ENCODE peak calls at places on chromosome 2, in nine cellular contexts. J is endothelial cell; Y is progenitor cell of endocrine pancreas; O is WTC11; W is neural progenitor cell; R is OCI-LY7; D is retinal pigment epithelial cell; P is CD8-positive, alpha-beta T cell; A is heart right ventricle. M is an unnamed sample.

GRCh38 chr2:1887915-1888314 is 143.6 kb upstream of the PXDN start:
- DNase-seq in W (peak), J (no peak), O (no peak), Y (no peak), R (no peak), A (no peak), P (no peak), D (no peak), M (no peak)

GRCh38 chr2:229714736-229715541 is 584 bp upstream of the DNER start:
- DNase-seq in J (peak), Y (peak), O (peak), P (peak), D (no peak), A (peak), R (no peak), W (peak), M (no peak)

GRCh38 chr2:241865957-241866858 is 3.3 kb upstream of the RTP5 start:
- DNase-seq in J (peak), R (no peak), Y (no peak), P (peak), W (peak), O (peak), D (no peak), A (no peak), M (no peak)

GRCh38 chr2:152925540-152926448 is 207.4 kb downstream of the ARL6IP6 start:
- DNase-seq in O (peak), W (peak), A (peak), P (no peak), J (peak), Y (peak), R (peak), D (peak), M (peak)

GRCh38 chr2:235050992-235051351 is 99.2 kb downstream of the SH3BP4 start:
- DNase-seq in R (peak), Y (no peak), P (no peak), O (no peak), D (peak), A (peak), W (peak), J (no peak), M (peak)

GRCh38 chr2:191862371-191862770 is 15.5 kb upstream of the CAVIN2 start:
- DNase-seq in P (no peak), W (no peak), J (no peak), Y (no peak), D (no peak), O (no peak), A (peak), R (no peak), M (no peak)

GRCh38 chr2:120550274-120550673 is 185.4 kb upstream of the GLI2 start:
- DNase-seq in W (no peak), P (no peak), R (no peak), A (no peak), Y (no peak), J (no peak), D (no peak), O (no peak), M (no peak)

GRCh38 chr2:23492337-23492675 is 107.3 kb downstream of the KLHL29 start:
- DNase-seq in W (no peak), O (no peak), D (no peak), Y (no peak), A (no peak), P (no peak), R (no peak), J (no peak), M (no peak)

GRCh38 chr2:101064868-101065549 is 62.9 kb downstream of the RPL31 start:
- DNase-seq in W (no peak), Y (no peak), A (no peak), O (no peak), D (peak), J (no peak), P (no peak), R (no peak), M (no peak)

GRCh38 chr2:120768112-120769048 is 32.7 kb downstream of the GLI2 start:
- DNase-seq in O (peak), P (no peak), W (no peak), R (no peak), A (no peak), Y (no peak), D (no peak), J (no peak), M (peak)

GRCh38 chr2:171241771-171242170 is 81.1 kb upstream of the TLK1 start:
- DNase-seq in W (no peak), P (no peak), D (no peak), Y (no peak), A (no peak), O (no peak), R (no peak), J (no peak), M (no peak)

GRCh38 chr2:15762449-15762848 is 170.8 kb downstream of the DDX1 start:
- DNase-seq in O (no peak), P (no peak), D (no peak), R (no peak), W (no peak), J (no peak), Y (no peak), A (no peak), M (no peak)

GRCh38 chr2:102690012-102690411 is 70.7 kb downstream of the SLC9A2 start:
- DNase-seq in Y (no peak), R (no peak), O (no peak), D (no peak), J (no peak), P (no peak), W (no peak), A (no peak), M (no peak)

GRCh38 chr2:47046271-47046670 is 108.8 kb downstream of the STPG4 start:
- DNase-seq in D (no peak), W (peak), O (no peak), J (no peak), P (no peak), A (no peak), R (no peak), Y (no peak), M (no peak)

GRCh38 chr2:201471732-201472395 is 20.3 kb downstream of the STRADB start:
- DNase-seq in P (no peak), Y (no peak), R (no peak), W (no peak), D (no peak), A (no peak), O (no peak), J (no peak), M (no peak)

GRCh38 chr2:29033656-29034055 is 40.7 kb downstream of the PCARE start:
- DNase-seq in W (no peak), O (no peak), R (no peak), P (no peak), D (no peak), Y (no peak), J (no peak), A (no peak), M (no peak)

GRCh38 chr2:234422242-234422641 is 74.6 kb downstream of the ARL4C start:
- DNase-seq in R (no peak), D (peak), P (no peak), J (no peak), W (no peak), A (no peak), O (no peak), Y (no peak), M (peak)

GRCh38 chr2:72572501-72572900 is 253.3 kb downstream of the EXOC6B start:
- DNase-seq in P (no peak), O (no peak), A (no peak), R (no peak), W (no peak), J (no peak), Y (no peak), D (peak), M (no peak)

GRCh38 chr2:222304737-222305509 is 6.1 kb upstream of the PAX3 start:
- DNase-seq in D (no peak), R (no peak), W (peak), J (no peak), O (no peak), Y (no peak), P (no peak), A (no peak), M (no peak)

GRCh38 chr2:9780368-9781130 is 62.7 kb upstream of the TAF1B start:
- DNase-seq in J (no peak), W (no peak), Y (no peak), D (no peak), O (no peak), R (no peak), P (peak), A (no peak), M (no peak)

GRCh38 chr2:174328309-174329156 is 6.2 kb upstream of the SP9 start:
- DNase-seq in W (peak), A (no peak), P (no peak), O (peak), Y (no peak), J (peak), R (no peak), D (no peak), M (no peak)

GRCh38 chr2:121063471-121063870 is 221.5 kb downstream of the TFCP2L1 start:
- DNase-seq in P (no peak), O (no peak), D (no peak), W (no peak), Y (no peak), R (no peak), A (no peak), J (no peak), M (no peak)

GRCh38 chr2:60045461-60045860 is 508.0 kb downstream of the BCL11A start:
- DNase-seq in J (no peak), W (no peak), O (no peak), Y (no peak), R (no peak), A (no peak), D (no peak), P (no peak), M (no peak)

GRCh38 chr2:20666114-20666363 is 905 bp upstream of the GDF7 start:
- DNase-seq in R (no peak), O (no peak), D (no peak), Y (no peak), W (no peak), P (no peak), J (no peak), A (no peak), M (peak)

GRCh38 chr2:239192456-239192855 is 208.4 kb downstream of the HDAC4 start:
- DNase-seq in J (no peak), Y (no peak), P (no peak), R (no peak), A (peak), D (no peak), W (no peak), O (no peak), M (no peak)

GRCh38 chr2:29460191-29460590 is 345.0 kb downstream of the CLIP4 start:
- DNase-seq in A (no peak), O (no peak), J (no peak), R (no peak), D (no peak), P (no peak), Y (no peak), W (no peak), M (no peak)

GRCh38 chr2:21395366-21395765 is 271.6 kb downstream of the TDRD15 start:
- DNase-seq in J (no peak), O (no peak), A (no peak), D (no peak), R (peak), W (no peak), P (no peak), Y (no peak), M (no peak)

GRCh38 chr2:41400057-41400665 is 647.7 kb upstream of the PKDCC start:
- DNase-seq in A (no peak), J (peak), P (no peak), D (no peak), O (peak), W (peak), R (peak), Y (no peak), M (no peak)

GRCh38 chr2:142989276-142990204 is 112.1 kb downstream of the KYNU start:
- DNase-seq in R (peak), A (no peak), D (peak), Y (no peak), W (peak), P (no peak), O (no peak), J (no peak), M (no peak)

GRCh38 chr2:205197468-205198129 is 484.7 kb upstream of the NRP2 start:
- DNase-seq in A (peak), W (no peak), P (no peak), Y (no peak), R (no peak), O (no peak), J (no peak), D (no peak), M (no peak)

GRCh38 chr2:164189851-164190250 is 431.4 kb downstream of the GRB14 start:
- DNase-seq in J (no peak), R (no peak), W (no peak), Y (no peak), O (no peak), P (no peak), D (no peak), A (no peak), M (no peak)

GRCh38 chr2:85779641-85780315 is 26.0 kb downstream of the ATOH8 start:
- DNase-seq in P (no peak), A (no peak), D (no peak), O (no peak), R (no peak), J (no peak), W (no peak), Y (no peak), M (no peak)

GRCh38 chr2:191222952-191223351 is 22.3 kb upstream of the MYO1B start:
- DNase-seq in Y (no peak), D (no peak), A (peak), W (no peak), J (no peak), P (no peak), R (no peak), O (no peak), M (no peak)

GRCh38 chr2:141906673-141907072 is 224.1 kb downstream of the LRP1B start:
- DNase-seq in P (no peak), W (no peak), J (no peak), R (no peak), A (no peak), D (no peak), O (no peak), Y (no peak), M (no peak)

DNA sequence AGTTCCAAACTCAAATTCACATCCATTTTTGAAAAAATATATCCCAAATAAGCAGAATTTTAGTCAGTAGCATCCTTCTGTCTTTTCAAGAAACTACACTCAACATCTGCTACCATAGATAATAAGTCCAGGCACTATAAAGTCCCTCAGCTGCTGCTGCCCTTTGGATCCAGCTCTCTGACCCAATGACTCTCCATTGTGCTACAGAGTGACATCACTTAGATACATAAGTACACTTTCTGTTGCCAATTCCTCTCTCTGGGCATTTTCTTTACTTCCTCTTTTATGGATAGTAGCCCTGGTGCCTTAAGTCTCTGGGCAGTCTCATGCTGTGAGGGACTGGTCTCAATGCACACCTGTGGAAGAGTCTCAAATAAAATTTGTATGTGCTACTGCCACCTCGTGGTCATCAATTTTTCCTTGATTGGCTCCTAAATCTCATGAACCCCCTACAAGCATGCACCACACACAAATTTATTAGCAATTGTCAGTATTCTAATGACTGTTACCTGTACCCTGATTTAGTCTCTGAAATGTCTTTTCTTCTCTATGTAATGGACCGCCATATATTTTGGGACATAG is 219.2 kb downstream of the LRP1B start:
- DNase-seq in A (no peak), J (peak), P (no peak), W (peak), Y (peak), D (no peak), R (peak), O (peak), M (no peak)
- TF ChIP-seq CTCF in A (peak), J (peak), P (no peak), W (peak), Y (peak), D (peak), R (peak), O (no peak), M (no peak)

GRCh38 chr2:237987263-237987662 is 20.4 kb downstream of the UBE2F start:
- DNase-seq in W (no peak), R (no peak), Y (no peak), D (no peak), J (no peak), O (no peak), P (no peak), A (no peak), M (no peak)
- TF ChIP-seq CTCF in W (no peak), R (no peak), Y (no peak), D (no peak), J (no peak), O (no peak), P (no peak), A (no peak), M (no peak)

GRCh38 chr2:43605079-43605655 is 9.3 kb upstream of the THADA start:
- DNase-seq in A (no peak), W (peak), D (no peak), J (peak), P (no peak), Y (no peak), O (peak), R (peak), M (no peak)
- TF ChIP-seq CTCF in A (peak), W (peak), D (peak), J (peak), P (peak), Y (peak), O (no peak), R (peak), M (no peak)

DNA sequence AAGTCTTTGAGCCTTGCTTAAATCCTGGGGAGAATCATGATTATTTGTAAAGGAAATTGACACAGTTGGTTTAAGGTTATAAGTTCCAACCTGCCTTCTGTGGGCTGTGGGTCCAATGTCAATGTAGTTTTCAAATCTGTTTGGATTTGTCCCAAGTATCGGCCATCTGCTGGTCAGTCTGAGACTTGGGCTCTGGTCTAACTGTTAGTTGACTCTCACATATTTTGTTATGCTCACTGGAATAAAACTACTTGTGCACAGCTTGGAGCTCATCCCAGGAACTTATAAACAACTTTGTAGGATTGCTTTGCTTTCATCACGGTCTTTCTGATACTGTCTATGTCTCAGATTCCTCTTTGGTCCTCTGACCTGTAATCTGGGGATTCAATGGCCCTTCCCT is 1026.2 kb upstream of the ZEB2 start:
- DNase-seq in Y (no peak), O (no peak), R (no peak), A (no peak), D (no peak), W (no peak), P (no peak), J (no peak), M (no peak)
- TF ChIP-seq CTCF in Y (no peak), O (no peak), R (no peak), A (no peak), D (no peak), W (no peak), P (no peak), J (no peak), M (no peak)

DNA sequence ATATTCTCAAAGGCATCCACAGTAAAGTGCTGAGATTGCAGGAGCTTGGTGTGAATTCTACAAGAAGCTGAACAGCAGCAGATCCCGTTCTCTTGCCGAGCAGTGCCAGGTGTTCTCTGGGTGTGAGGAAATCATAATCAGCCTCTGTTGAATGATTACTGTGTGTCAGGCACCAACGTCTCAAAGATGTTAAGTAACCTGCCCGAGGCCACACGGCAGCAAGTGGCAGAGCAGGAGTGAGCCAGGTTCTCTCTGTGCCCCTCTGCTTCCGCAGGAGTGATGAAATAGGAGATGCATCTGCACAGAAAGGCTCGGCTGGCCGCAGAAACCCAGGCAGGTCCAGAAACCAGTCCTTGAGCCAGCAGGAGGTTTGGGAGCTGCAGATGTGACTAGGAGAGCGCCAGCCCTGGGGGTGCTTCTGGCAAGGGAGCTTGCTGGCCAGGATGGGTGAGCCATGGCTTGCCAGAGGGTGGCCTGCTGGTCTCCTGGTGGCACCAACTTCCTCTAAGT is 68.4 kb downstream of the COPS7B start:
- DNase-seq in O (no peak), R (no peak), P (no peak), Y (no peak), D (no peak), W (no peak), J (no peak), A (no peak), M (no peak)
- TF ChIP-seq CTCF in O (no peak), R (no peak), P (no peak), Y (no peak), D (no peak), W (no peak), J (no peak), A (no peak), M (no peak)

M was measured in lower leg skin.